ENCODE peak calls at places on chromosomes 2 and 18, in seven cellular contexts. L, Z, A, E, P, M and C are unnamed samples.
A peak's percentile ranks its signal among the peaks of the same experiment; 100 is the strongest.

GRCh38 chr2:236728916-236729670 is 159.5 kb downstream of the ACKR3 start:
- DNase-seq in L (no peak), Z (no peak), A (peak; percentile 47), E (no peak), P (no peak), M (no peak), C (no peak)

GRCh38 chr2:25204190-25204838 is 35.9 kb upstream of the POMC start:
- DNase-seq in L (peak; percentile 64), Z (no peak), A (no peak), E (no peak), P (no peak), M (no peak), C (no peak)

GRCh38 chr2:229740279-229740678 is 25.9 kb upstream of the DNER start:
- DNase-seq in L (no peak), Z (no peak), A (no peak), E (no peak), P (no peak), M (no peak), C (no peak)

GRCh38 chr2:174158003-174158402 is 90.3 kb downstream of the OLA1 start:
- DNase-seq in L (peak; percentile 57), Z (peak; percentile 27), A (peak; percentile 57), E (no peak), P (peak; percentile 54), M (no peak), C (no peak)

GRCh38 chr2:160210599-160211138 is 10.6 kb upstream of the ITGB6 start:
- DNase-seq in L (peak; percentile 58), Z (peak; percentile 72), A (peak; percentile 90), E (peak; percentile 79), P (peak; percentile 71), M (peak; percentile 38), C (no peak)

GRCh38 chr2:130963849-130964793 is 127.4 kb downstream of the ARHGEF4 start:
- DNase-seq in L (peak; percentile 46), Z (no peak), A (no peak), E (no peak), P (no peak), M (no peak), C (no peak)

GRCh38 chr2:24859968-24860600 is 60.0 kb downstream of the ADCY3 start:
- DNase-seq in L (no peak), Z (no peak), A (peak; percentile 28), E (no peak), P (no peak), M (no peak), C (no peak)

GRCh38 chr18:13452448-13452811 is 233.9 kb downstream of the LDLRAD4 start:
- DNase-seq in L (peak; percentile 88), Z (no peak), A (no peak), E (peak; percentile 10), P (no peak), M (no peak), C (no peak)

GRCh38 chr2:54329482-54330225 is 73.6 kb upstream of the TSPYL6 start:
- DNase-seq in L (peak; percentile 51), Z (peak; percentile 23), A (peak; percentile 5), E (no peak), P (peak; percentile 14), M (no peak), C (no peak)

GRCh38 chr18:34977787-34978532 is 63.3 kb upstream of the MAPRE2 start:
- DNase-seq in L (peak; percentile 55), Z (peak; percentile 66), A (peak; percentile 64), E (peak; percentile 65), P (peak; percentile 69), M (peak; percentile 37), C (no peak)

GRCh38 chr2:45643543-45644542 is 7.6 kb upstream of the PRKCE start:
- DNase-seq in L (peak; percentile 83), Z (peak; percentile 49), A (peak; percentile 66), E (peak; percentile 79), P (peak; percentile 70), M (peak; percentile 70), C (no peak)

GRCh38 chr2:105181282-105181681 is 60.3 kb upstream of the GPR45 start:
- DNase-seq in L (no peak), Z (no peak), A (no peak), E (no peak), P (no peak), M (no peak), C (no peak)

GRCh38 chr2:197515277-197515797 is 529 bp upstream of the MOB4 start:
- DNase-seq in L (no peak), Z (no peak), A (no peak), E (no peak), P (peak; percentile 89), M (no peak), C (no peak)

GRCh38 chr2:38228753-38229152 is 148.3 kb downstream of the ATL2 start:
- DNase-seq in L (no peak), Z (no peak), A (no peak), E (no peak), P (no peak), M (no peak), C (no peak)

GRCh38 chr2:214492152-214492551 is 81.3 kb downstream of the VWC2L start:
- DNase-seq in L (no peak), Z (no peak), A (no peak), E (no peak), P (no peak), M (no peak), C (no peak)

GRCh38 chr2:175872716-175873115 is 129.4 kb downstream of the LNPK start:
- DNase-seq in L (peak; percentile 79), Z (no peak), A (no peak), E (no peak), P (no peak), M (no peak), C (no peak)

GRCh38 chr2:16870677-16871076 is 205.0 kb upstream of the CYRIA start:
- DNase-seq in L (no peak), Z (no peak), A (no peak), E (no peak), P (no peak), M (no peak), C (no peak)

GRCh38 chr2:95267458-95268207 is 6.6 kb upstream of the PROM2 start:
- DNase-seq in L (no peak), Z (no peak), A (no peak), E (no peak), P (no peak), M (no peak), C (no peak)

GRCh38 chr2:76387294-76387693 is 676.6 kb upstream of the GCFC2 start:
- DNase-seq in L (no peak), Z (no peak), A (no peak), E (no peak), P (no peak), M (no peak), C (no peak)

GRCh38 chr18:22609642-22610041 is 191.9 kb upstream of the CTAGE1 start:
- DNase-seq in L (peak; percentile 23), Z (peak; percentile 7), A (peak; percentile 56), E (peak; percentile 66), P (no peak), M (peak; percentile 71), C (no peak)

DNA sequence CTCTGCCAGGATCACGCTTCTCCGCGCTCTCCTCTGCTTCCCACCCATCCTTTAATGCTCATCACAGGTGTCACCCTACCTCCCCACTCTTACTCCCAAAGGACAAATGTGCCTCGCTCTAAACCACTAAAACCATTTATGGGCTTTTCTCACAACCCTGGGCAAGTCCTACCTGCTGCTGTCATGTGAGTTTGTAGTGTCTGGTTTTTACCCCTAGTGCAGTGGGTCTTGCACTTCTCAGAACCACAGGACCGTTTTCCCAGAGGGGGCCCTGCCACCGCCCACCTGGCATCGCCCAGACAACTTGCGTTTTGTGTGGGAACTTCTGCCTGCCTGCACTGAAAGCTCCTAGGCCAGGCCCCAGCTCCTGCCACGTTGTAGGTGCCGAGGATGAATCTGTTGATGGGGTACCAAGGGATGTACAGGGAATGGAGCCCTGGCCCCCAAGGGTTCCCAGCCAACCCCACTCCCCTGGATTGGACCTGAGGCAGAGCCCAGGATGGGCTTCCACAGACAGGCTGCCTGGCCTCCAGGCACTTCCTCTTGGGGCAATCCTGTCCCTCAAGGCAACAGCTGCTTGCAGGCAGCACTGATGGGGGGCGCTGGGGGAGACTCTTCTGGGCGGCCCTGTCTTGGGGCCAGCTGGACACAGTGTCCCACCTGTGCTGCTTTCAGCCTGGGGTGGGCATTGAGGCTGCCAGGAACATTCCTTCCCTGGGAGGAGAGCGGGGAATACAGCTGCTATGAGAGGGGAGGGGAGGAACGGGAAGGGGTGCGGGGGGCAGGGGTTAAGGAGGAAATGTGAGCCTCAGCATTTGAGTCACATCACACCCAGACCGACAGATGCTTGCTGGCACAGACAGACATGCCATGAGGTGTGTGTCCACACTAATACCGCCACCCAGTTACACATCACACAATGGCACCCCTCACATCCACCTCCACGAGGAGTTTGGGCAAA is 176.3 kb downstream of the ZFP36L2 start:
- DNase-seq in L (no peak), Z (no peak), A (no peak), E (no peak), P (no peak), M (no peak), C (no peak)
- H3K4me3 ChIP-seq in L (no peak overlapping the region), Z (no peak overlapping the region), A (no peak overlapping the region), E (no peak overlapping the region), P (no peak overlapping the region), M (no peak overlapping the region), C (no peak overlapping the region)

GRCh38 chr18:31241425-31241824 is 76.5 kb upstream of the DSG1 start:
- DNase-seq in L (no peak), Z (peak; percentile 68), A (peak; percentile 26), E (no peak), P (no peak), M (no peak), C (no peak)
- H3K4me1 ChIP-seq in L (no peaks in the 10 kb centered on the region), Z (peaks cover 56% of the 10 kb centered on the region), A (peaks cover 2% of the 10 kb centered on the region), E (no peaks in the 10 kb centered on the region), P (no peaks in the 10 kb centered on the region), M (peaks cover 46% of the 10 kb centered on the region), C (peaks cover 7% of the 10 kb centered on the region)

DNA sequence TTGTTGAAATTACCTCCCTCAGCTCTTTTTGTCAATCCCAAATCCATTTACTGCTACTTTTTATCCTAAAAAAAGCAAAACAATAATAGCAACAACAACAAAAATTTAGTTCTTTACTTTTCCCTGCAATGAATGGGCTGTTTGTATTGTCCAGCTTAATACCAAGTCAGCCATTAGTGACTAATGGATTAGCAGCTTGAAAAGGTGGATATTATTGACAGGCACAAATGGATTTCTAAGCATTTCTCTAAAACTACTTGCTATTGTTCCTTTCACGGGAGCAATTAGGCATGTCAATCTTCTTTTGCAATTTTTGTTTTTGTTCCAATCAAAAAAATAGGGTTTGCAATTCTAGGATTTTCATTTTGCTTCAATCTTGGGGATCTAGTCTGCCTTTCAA is 32.1 kb upstream of the SPAG16 start:
- DNase-seq in L (no peak), Z (no peak), A (no peak), E (no peak), P (no peak), M (no peak), C (no peak)
- H3K4me3 ChIP-seq in L (no peak overlapping the region), Z (no peak overlapping the region), A (no peak overlapping the region), E (no peak overlapping the region), P (no peak overlapping the region), M (no peak overlapping the region), C (no peak overlapping the region)

GRCh38 chr2:101829429-101829828 is 131.9 kb downstream of the MAP4K4 start:
- DNase-seq in L (no peak), Z (no peak), A (no peak), E (no peak), P (no peak), M (no peak), C (no peak)

GRCh38 chr2:101830555-101830954 is 133.0 kb downstream of the MAP4K4 start:
- DNase-seq in L (peak; percentile 79), Z (peak; percentile 79), A (no peak), E (no peak), P (no peak), M (no peak), C (no peak)

GRCh38 chr2:101829018-101829396 is 131.5 kb downstream of the MAP4K4 start:
- DNase-seq in L (no peak), Z (no peak), A (no peak), E (no peak), P (no peak), M (no peak), C (no peak)

GRCh38 chr2:101831351-101831865 is 133.9 kb downstream of the MAP4K4 start:
- DNase-seq in L (peak; percentile 85), Z (peak; percentile 64), A (peak; percentile 71), E (peak; percentile 78), P (peak; percentile 77), M (peak; percentile 74), C (no peak)

GRCh38 chr2:101830146-101830545 is 132.6 kb downstream of the MAP4K4 start:
- DNase-seq in L (no peak), Z (no peak), A (no peak), E (no peak), P (no peak), M (no peak), C (no peak)
- H3K4me1 ChIP-seq in L (peaks cover 62% of the 10 kb centered on the region), Z (peaks cover 57% of the 10 kb centered on the region), A (no peaks in the 10 kb centered on the region), E (peaks cover 37% of the 10 kb centered on the region), P (peaks cover 31% of the 10 kb centered on the region), M (peaks cover 67% of the 10 kb centered on the region), C (peaks cover 47% of the 10 kb centered on the region)